ENCODE peak calls at places on chromosomes 1 and 21, in five cellular contexts. One of them, this sample, is unnamed.

GRCh38 chr1:226308166-226308722 is 720 bp downstream of the LIN9 start:
- DNase-seq in CD4-positive, alpha-beta T cell: no peak
- DNase-seq in H9: no peak
- DNase-seq in right atrium auricular region: no peak
- DNase-seq in T-helper 9 cell: peak; percentile 10
- DNase-seq in this sample: no peak

GRCh38 chr1:59020151-59020997 is 236.5 kb upstream of the JUN start:
- DNase-seq in CD4-positive, alpha-beta T cell: peak; percentile 32
- DNase-seq in H9: no peak
- DNase-seq in right atrium auricular region: no peak
- DNase-seq in T-helper 9 cell: no peak
- DNase-seq in this sample: peak; percentile 83

GRCh38 chr1:3319874-3320245 is 134.6 kb upstream of the ARHGEF16 start:
- DNase-seq in CD4-positive, alpha-beta T cell: no peak
- DNase-seq in H9: peak; percentile 86
- DNase-seq in right atrium auricular region: peak; percentile 64
- DNase-seq in T-helper 9 cell: no peak
- DNase-seq in this sample: peak; percentile 86

GRCh38 chr1:159646687-159647086 is 59.1 kb downstream of the APCS start:
- DNase-seq in CD4-positive, alpha-beta T cell: no peak
- DNase-seq in H9: no peak
- DNase-seq in right atrium auricular region: no peak
- DNase-seq in T-helper 9 cell: no peak
- DNase-seq in this sample: no peak

GRCh38 chr21:25850126-25850831 is 115.5 kb downstream of the GABPA start:
- DNase-seq in CD4-positive, alpha-beta T cell: no peak
- DNase-seq in H9: no peak
- DNase-seq in right atrium auricular region: no peak
- DNase-seq in T-helper 9 cell: no peak
- DNase-seq in this sample: no peak

GRCh38 chr1:9324246-9325096 is 31.8 kb downstream of the SPSB1 start:
- DNase-seq in CD4-positive, alpha-beta T cell: no peak
- DNase-seq in H9: no peak
- DNase-seq in right atrium auricular region: no peak
- DNase-seq in T-helper 9 cell: no peak
- DNase-seq in this sample: no peak

GRCh38 chr1:67834246-67834877 is 1.1 kb upstream of the GNG12 start:
- DNase-seq in CD4-positive, alpha-beta T cell: no peak
- DNase-seq in H9: no peak
- DNase-seq in right atrium auricular region: no peak
- DNase-seq in T-helper 9 cell: no peak
- DNase-seq in this sample: peak; percentile 39

GRCh38 chr21:42061866-42062542 is 9.1 kb upstream of the UMODL1 start:
- DNase-seq in CD4-positive, alpha-beta T cell: peak; percentile 67
- DNase-seq in H9: no peak
- DNase-seq in right atrium auricular region: no peak
- DNase-seq in T-helper 9 cell: peak; percentile 65
- DNase-seq in this sample: no peak

GRCh38 chr1:193666485-193667083 is 480.2 kb upstream of the B3GALT2 start:
- DNase-seq in CD4-positive, alpha-beta T cell: no peak
- DNase-seq in H9: no peak
- DNase-seq in right atrium auricular region: no peak
- DNase-seq in T-helper 9 cell: no peak
- DNase-seq in this sample: no peak

GRCh38 chr1:26862781-26863676 is at the start of gene SFN:
- DNase-seq in CD4-positive, alpha-beta T cell: peak; percentile 41
- DNase-seq in H9: peak; percentile 96
- DNase-seq in right atrium auricular region: no peak
- DNase-seq in T-helper 9 cell: peak; percentile 29
- DNase-seq in this sample: peak; percentile 98

GRCh38 chr1:98839840-98840239 is 164.8 kb downstream of the PLPPR5 start:
- DNase-seq in CD4-positive, alpha-beta T cell: no peak
- DNase-seq in H9: no peak
- DNase-seq in right atrium auricular region: no peak
- DNase-seq in T-helper 9 cell: no peak
- DNase-seq in this sample: no peak

GRCh38 chr1:156247460-156248322 is at the start of gene PAQR6:
- DNase-seq in CD4-positive, alpha-beta T cell: no peak
- DNase-seq in H9: peak; percentile 61
- DNase-seq in right atrium auricular region: no peak
- DNase-seq in T-helper 9 cell: no peak
- DNase-seq in this sample: no peak

GRCh38 chr1:26705788-26706237 is 10.0 kb downstream of the ARID1A start:
- DNase-seq in CD4-positive, alpha-beta T cell: no peak
- DNase-seq in H9: no peak
- DNase-seq in right atrium auricular region: no peak
- DNase-seq in T-helper 9 cell: no peak
- DNase-seq in this sample: peak; percentile 87

GRCh38 chr1:101474039-101474665 is 237.3 kb downstream of the S1PR1 start:
- DNase-seq in CD4-positive, alpha-beta T cell: no peak
- DNase-seq in H9: no peak
- DNase-seq in right atrium auricular region: no peak
- DNase-seq in T-helper 9 cell: no peak
- DNase-seq in this sample: peak; percentile 30

GRCh38 chr1:88731475-88731874 is 47.4 kb downstream of the PKN2 start:
- DNase-seq in CD4-positive, alpha-beta T cell: no peak
- DNase-seq in H9: no peak
- DNase-seq in right atrium auricular region: no peak
- DNase-seq in T-helper 9 cell: no peak
- DNase-seq in this sample: peak; percentile 64

GRCh38 chr1:79848316-79848715 is 841.8 kb upstream of the ADGRL4 start:
- DNase-seq in CD4-positive, alpha-beta T cell: no peak
- DNase-seq in H9: no peak
- DNase-seq in right atrium auricular region: no peak
- DNase-seq in T-helper 9 cell: no peak
- DNase-seq in this sample: no peak

GRCh38 chr1:196193891-196194559 is 414.2 kb downstream of the KCNT2 start:
- DNase-seq in CD4-positive, alpha-beta T cell: no peak
- DNase-seq in H9: no peak
- DNase-seq in right atrium auricular region: no peak
- DNase-seq in T-helper 9 cell: no peak
- DNase-seq in this sample: peak; percentile 10

This sample was measured in kidney tubule cell.